ENCODE peak calls at places on chromosomes 3 and 15, in four cellular contexts. U, D, X and P are unnamed samples.
A peak's percentile ranks its signal among the peaks of the same experiment; 100 is the strongest.

GRCh38 chr3:36373084-36373483 is 7.2 kb upstream of the STAC start:
- DNase-seq in U (no peak), D (no peak), X (no peak), P (no peak)

GRCh38 chr15:100175406-100176114 is 166.2 kb downstream of the ADAMTS17 start:
- DNase-seq in U (no peak), D (no peak), X (no peak), P (no peak)

GRCh38 chr3:159787191-159787590 is 201.4 kb upstream of the IL12A start:
- DNase-seq in U (no peak), D (no peak), X (no peak), P (no peak)

GRCh38 chr3:183481582-183481981 is 53.2 kb upstream of the MCF2L2 start:
- DNase-seq in U (no peak), D (no peak), X (no peak), P (no peak)

GRCh38 chr3:22569570-22569969 is 633.6 kb upstream of the UBE2E2 start:
- DNase-seq in U (no peak), D (no peak), X (no peak), P (no peak)

GRCh38 chr15:71375934-71376333 is 260.7 kb downstream of the THSD4 start:
- DNase-seq in U (no peak), D (no peak), X (no peak), P (no peak)

GRCh38 chr3:156317457-156317856 is 197.1 kb downstream of the KCNAB1 start:
- DNase-seq in U (no peak), D (no peak), X (no peak), P (no peak)

GRCh38 chr3:157920804-157921203 is 185.4 kb downstream of the SHOX2 start:
- DNase-seq in U (no peak), D (no peak), X (no peak), P (no peak)

GRCh38 chr3:59451800-59452741 is 402.2 kb upstream of the CFAP20DC start:
- DNase-seq in U (no peak), D (no peak), X (no peak), P (no peak)

GRCh38 chr3:111392911-111393351 is 149.1 kb upstream of the CD96 start:
- DNase-seq in U (no peak), D (peak; percentile 28), X (peak; percentile 19), P (no peak)

GRCh38 chr3:50245831-50246516 is 10.0 kb downstream of the GNAI2 start:
- DNase-seq in U (no peak), D (peak; percentile 98), X (peak; percentile 95), P (peak; percentile 95)

GRCh38 chr3:52931889-52932288 is 34.5 kb upstream of the STIMATE start:
- DNase-seq in U (no peak), D (no peak), X (no peak), P (no peak)

GRCh38 chr15:88498991-88499390 is 31.5 kb downstream of the MRPS11 start:
- DNase-seq in U (no peak), D (no peak), X (no peak), P (no peak)

GRCh38 chr3:127015282-127016042 is 32.5 kb downstream of the PLXNA1 start:
- DNase-seq in U (no peak), D (no peak), X (no peak), P (no peak)

GRCh38 chr3:44761347-44762169 is at the start of the genes KIAA1143 and KIF15:
- DNase-seq in U (peak; percentile 88), D (peak; percentile 97), X (peak; percentile 94), P (peak; percentile 96)
- TF ChIP-seq CTCF in U (no peak), D (no peak), X (no peak), P (no peak)

DNA sequence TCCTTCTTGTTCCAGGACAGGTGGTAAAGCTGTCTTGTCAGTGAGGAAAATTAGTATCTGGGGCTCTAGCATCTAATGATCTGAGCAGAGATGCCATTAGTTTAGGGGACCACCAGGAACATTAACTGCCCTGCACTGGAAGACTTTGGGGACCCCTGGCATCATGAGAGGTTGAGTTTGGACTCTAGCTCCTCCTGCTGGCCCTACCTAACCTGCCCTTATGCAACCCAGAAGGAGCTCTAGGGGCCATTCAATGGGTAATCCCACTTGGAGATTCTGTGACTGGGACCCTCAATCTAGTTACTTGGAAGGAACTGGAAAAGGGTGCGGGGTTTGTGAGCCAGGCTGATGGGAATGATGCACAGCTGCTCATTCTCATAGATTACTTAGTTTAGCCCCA is 451.0 kb downstream of the EPHB1 start:
- DNase-seq in U (no peak), D (no peak), X (no peak), P (no peak)
- TF ChIP-seq CTCF in U (peak; percentile 11), D (no peak), X (no peak), P (no peak)

DNA sequence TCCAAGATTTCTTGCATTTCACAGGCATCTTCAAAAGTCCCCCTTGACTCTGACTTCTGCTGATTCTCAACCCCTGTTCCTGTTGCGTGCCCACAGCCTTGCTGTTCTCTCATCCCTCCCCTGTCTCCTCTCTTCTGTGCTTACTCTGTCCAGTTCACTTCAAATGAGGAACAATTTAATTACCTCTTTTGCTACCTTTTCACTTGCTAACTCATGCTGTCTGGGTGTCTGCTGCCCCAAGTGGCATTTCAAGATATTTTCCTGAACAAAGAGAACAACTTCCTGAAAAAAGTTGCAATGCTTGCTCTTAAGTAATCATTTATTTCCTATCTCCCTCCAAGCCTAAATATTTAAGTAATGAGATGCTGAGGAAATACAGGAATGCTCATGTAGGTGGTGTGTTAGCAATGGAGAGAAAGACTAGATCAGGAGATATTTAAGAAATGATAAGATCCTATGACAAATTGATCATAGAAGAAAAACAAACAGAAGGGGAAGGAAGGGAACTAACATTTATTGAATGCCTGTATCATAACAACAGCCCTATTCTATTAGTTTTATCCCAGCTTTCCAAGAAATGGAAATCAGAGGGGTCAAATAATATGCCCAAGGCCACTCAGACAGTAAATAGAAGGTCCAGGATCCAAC is 42.2 kb downstream of the SV2B start:
- DNase-seq in U (no peak), D (no peak), X (no peak), P (no peak)
- TF ChIP-seq CTCF in U (no peak), D (peak; percentile 26), X (peak; percentile 30), P (no peak)

DNA sequence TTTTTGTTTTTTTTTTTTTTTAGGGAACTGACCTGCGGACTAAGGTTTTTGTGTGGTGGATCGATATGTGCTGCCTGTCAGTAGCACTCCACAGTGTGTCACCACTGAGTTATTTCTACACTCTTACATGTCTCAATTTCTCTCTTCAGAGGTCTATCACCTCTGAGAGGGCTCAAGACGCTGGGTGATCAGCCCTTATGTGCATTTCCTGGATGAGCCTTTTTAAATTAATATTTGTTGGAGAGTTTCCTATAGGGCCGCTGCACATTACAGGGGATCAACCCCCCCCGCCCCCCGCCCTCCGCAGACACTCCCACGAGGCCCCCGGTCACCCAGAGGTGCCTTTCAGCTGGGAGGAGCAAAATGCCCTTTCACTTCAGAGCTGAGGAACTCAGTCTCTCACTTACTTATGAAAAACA is 34.5 kb upstream of the AP4E1 start:
- DNase-seq in U (no peak), D (no peak), X (no peak), P (no peak)
- TF ChIP-seq CTCF in U (no peak), D (no peak), X (no peak), P (no peak)

DNA sequence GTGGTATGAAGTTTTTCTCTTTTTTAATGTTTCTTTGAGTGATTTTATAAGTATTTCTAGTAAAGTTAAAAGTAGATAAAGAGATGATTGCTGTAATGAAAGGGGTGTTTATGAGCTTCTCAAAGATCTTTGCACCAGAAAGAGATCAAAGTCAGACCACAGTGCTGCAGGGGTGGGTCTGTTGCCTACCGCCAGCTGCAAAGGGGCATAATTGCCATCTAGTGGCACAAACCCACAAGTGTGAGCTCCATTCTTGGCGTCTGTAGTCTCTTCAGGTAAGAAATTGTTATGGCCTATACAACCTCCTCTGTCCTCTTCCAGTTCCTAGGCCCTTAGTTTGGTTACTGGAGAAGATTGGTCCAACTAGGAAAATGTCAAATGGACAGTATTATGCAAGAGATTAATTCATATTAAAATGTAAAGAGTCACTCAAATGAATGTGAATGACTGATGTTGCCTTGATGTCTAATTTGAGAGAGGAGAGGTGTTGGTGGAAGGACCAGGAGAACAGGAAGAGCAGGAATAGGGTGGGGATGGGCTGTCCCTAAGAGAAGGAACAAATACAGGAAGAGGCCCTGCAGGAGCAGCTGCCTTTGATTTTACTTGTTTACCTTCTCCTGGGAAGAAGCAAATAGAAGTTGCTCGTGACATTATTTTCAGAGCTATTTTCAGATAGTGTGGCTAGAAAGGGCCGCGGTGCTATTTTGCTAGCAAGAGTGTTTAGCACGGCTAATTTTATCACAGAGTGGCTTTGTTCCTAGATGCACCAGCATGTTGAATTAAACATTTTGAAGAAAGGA is 53.0 kb upstream of the GSK3B start:
- DNase-seq in U (no peak), D (no peak), X (peak; percentile 39), P (no peak)
- TF ChIP-seq CTCF in U (no peak), D (no peak), X (peak; percentile 62), P (no peak)